ENCODE peak calls at places on chromosomes 1 and 21, in ten cellular contexts. M is endothelial cell of umbilical vein, X is Caco-2, F is right lobe of liver, S is HepG2, O is Peyer's patch, W is cardiac muscle cell, C is transverse colon, Q is epithelial cell of proximal tubule, Z is AG10803. G is an unnamed sample.

GRCh38 chr1:2499986-2500596 is 24.0 kb downstream of the PLCH2 start:
- DNase-seq in S (no peak), C (no peak), F (no peak), Q (no peak), W (no peak), O (no peak), X (no peak), Z (no peak), M (no peak), G (no peak)

GRCh38 chr1:62271932-62272728 is 47.1 kb downstream of the KANK4 start:
- DNase-seq in Z (peak; percentile 51), C (no peak), W (no peak), X (no peak), Q (no peak), O (no peak), M (no peak), F (no peak), S (no peak), G (no peak)

GRCh38 chr1:232142403-232143314 is 487.3 kb downstream of the SIPA1L2 start:
- DNase-seq in C (peak; percentile 37), S (no peak), X (no peak), M (peak; percentile 38), Q (peak; percentile 18), W (no peak), F (no peak), O (no peak), Z (peak; percentile 98), G (peak; percentile 94)

GRCh38 chr1:54229281-54229891 is 29.4 kb downstream of the MRPL37 start:
- DNase-seq in X (peak; percentile 67), C (no peak), W (no peak), F (no peak), M (peak; percentile 31), Q (no peak), S (peak; percentile 35), Z (peak; percentile 43), O (no peak), G (peak; percentile 67)

GRCh38 chr21:34670220-34670961 is 1.6 kb downstream of the CLIC6 start:
- DNase-seq in F (no peak), Q (no peak), O (no peak), S (no peak), Z (no peak), C (peak; percentile 29), W (peak; percentile 4), M (no peak), X (no peak), G (no peak)

GRCh38 chr21:37871121-37871862 is 45.0 kb downstream of the KCNJ6 start:
- DNase-seq in C (no peak), Q (no peak), M (no peak), X (no peak), O (no peak), Z (peak; percentile 88), F (no peak), W (no peak), S (no peak), G (peak; percentile 47)

GRCh38 chr1:61898658-61899057 is 156.4 kb downstream of the PATJ start:
- DNase-seq in C (no peak), O (no peak), Q (no peak), F (no peak), Z (no peak), X (no peak), M (no peak), W (no peak), S (no peak), G (no peak)

GRCh38 chr21:43304621-43305335 is 122.2 kb downstream of the SIK1 start:
- DNase-seq in S (no peak), O (no peak), C (no peak), X (no peak), W (no peak), M (no peak), Q (no peak), F (peak; percentile 50), Z (no peak), G (no peak)

GRCh38 chr1:96474985-96475743 is 246.4 kb upstream of the PTBP2 start:
- DNase-seq in S (no peak), Q (no peak), X (peak; percentile 31), M (no peak), C (no peak), O (no peak), F (no peak), Z (no peak), W (no peak), G (no peak)

GRCh38 chr1:30303387-30303786 is 420.0 kb downstream of the MATN1 start:
- DNase-seq in F (no peak), W (no peak), S (no peak), Z (no peak), M (no peak), O (no peak), Q (no peak), C (no peak), X (no peak), G (no peak)

GRCh38 chr21:45977396-45977795 is 4.2 kb upstream of the COL6A1 start:
- DNase-seq in F (peak; percentile 54), X (no peak), W (no peak), Z (no peak), S (no peak), Q (no peak), C (peak; percentile 24), M (no peak), O (peak; percentile 47), G (no peak)

GRCh38 chr21:46038871-46039397 is 57.4 kb downstream of the COL6A1 start:
- DNase-seq in X (no peak), W (no peak), O (no peak), M (peak; percentile 77), S (no peak), F (no peak), Z (peak; percentile 93), Q (no peak), C (no peak), G (peak; percentile 33)

GRCh38 chr1:52842643-52843310 is at the start of gene ZYG11A:
- DNase-seq in S (peak; percentile 14), W (peak; percentile 84), M (peak; percentile 81), Q (no peak), O (peak; percentile 71), X (peak; percentile 81), F (peak; percentile 82), C (peak; percentile 64), Z (peak; percentile 75), G (peak; percentile 73)

GRCh38 chr1:1181938-1182410 is 8.3 kb downstream of the TTLL10 start:
- DNase-seq in O (no peak), F (peak; percentile 52), Z (no peak), W (no peak), M (no peak), S (no peak), X (no peak), Q (no peak), C (peak; percentile 6), G (no peak)

GRCh38 chr1:238562376-238562775 is 671.7 kb upstream of the ZP4 start:
- DNase-seq in C (no peak), F (no peak), M (no peak), O (no peak), X (no peak), W (no peak), Z (peak; percentile 57), Q (no peak), S (no peak), G (peak; percentile 67)

GRCh38 chr21:38489283-38489677 is 9.0 kb downstream of the ERG start:
- DNase-seq in S (no peak), M (no peak), C (no peak), Q (no peak), W (no peak), F (no peak), X (no peak), O (no peak), Z (no peak), G (no peak)

GRCh38 chr1:230899845-230900251 is 31.5 kb upstream of the C1orf198 start:
- DNase-seq in M (no peak), X (peak; percentile 57), S (no peak), C (no peak), F (no peak), Z (peak; percentile 88), W (no peak), Q (no peak), O (no peak), G (peak; percentile 98)

DNA sequence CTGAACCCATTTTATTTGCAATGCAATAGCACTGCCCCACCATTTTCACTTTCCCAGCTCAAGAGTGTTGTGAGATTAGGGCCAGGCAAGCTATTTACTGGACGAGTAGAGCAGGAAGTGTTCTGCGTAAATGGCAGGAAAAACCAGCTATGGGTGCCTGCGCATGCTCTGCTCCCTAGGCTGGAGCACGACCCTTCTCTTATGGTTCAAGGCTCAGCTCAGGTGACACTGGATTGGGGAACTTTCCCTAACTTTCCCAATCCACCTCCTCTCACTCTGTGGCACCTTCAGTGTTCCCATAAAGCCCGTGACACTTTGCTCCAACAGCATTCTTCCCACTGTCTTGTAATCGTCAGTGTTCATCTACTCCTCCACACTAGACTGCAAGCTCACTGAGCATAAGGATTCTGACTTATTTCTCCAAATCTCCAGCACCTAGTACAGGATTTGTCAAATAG is 3.6 kb upstream of the MAN1A2 start:
- DNase-seq in Z (no peak), C (no peak), X (no peak), W (no peak), M (no peak), O (no peak), Q (no peak), S (no peak), F (no peak), G (no peak)
- H3K4me3 ChIP-seq in Z (no peak overlapping the region), C (no peak overlapping the region), X (no peak overlapping the region), W (no peak overlapping the region), M (no peak overlapping the region), O (no peak overlapping the region), Q (no peak overlapping the region), S (no peak overlapping the region), F (no peak overlapping the region), G (no peak overlapping the region)

GRCh38 chr1:211630236-211631081 is 45.0 kb downstream of the NEK2 start:
- DNase-seq in Z (no peak), F (no peak), Q (no peak), W (peak; percentile 70), O (no peak), M (no peak), C (no peak), X (no peak), S (peak; percentile 83), G (peak; percentile 30)
- TF ChIP-seq CTCF in Z (no peak), F (no peak), Q (no peak), W (peak; percentile 27), O (no peak), M (no peak), C (no peak), X (no peak), S (peak; percentile 70), G (no peak)

DNA sequence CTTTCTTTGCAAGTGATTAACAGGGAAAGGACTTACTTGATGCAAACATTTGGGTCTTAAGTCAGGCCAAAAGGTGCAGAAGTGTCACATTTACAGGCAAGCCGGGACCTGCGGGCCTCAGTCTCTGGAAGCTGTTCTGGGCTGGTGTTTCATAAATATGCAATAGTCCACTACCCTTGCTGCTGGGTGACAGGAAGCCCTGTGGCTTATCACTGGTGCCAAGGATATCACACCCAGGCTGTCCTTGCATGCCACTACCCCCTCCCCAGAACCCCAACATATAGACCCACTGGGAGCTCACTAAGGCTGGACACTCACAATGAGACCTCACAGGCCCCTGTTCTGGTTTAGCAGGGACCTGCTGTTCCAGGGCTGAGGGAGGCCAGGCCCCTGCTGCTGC is 3.4 kb upstream of the LEFTY2 start:
- DNase-seq in S (no peak), X (no peak), W (no peak), M (no peak), Q (no peak), C (no peak), Z (no peak), O (no peak), F (no peak), G (no peak)
- H3K4me3 ChIP-seq in S (no peak overlapping the region), X (no peak overlapping the region), W (no peak overlapping the region), M (no peak overlapping the region), Q (no peak overlapping the region), C (no peak overlapping the region), Z (no peak overlapping the region), O (no peak overlapping the region), F (no peak overlapping the region), G (no peak overlapping the region)

GRCh38 chr1:196059210-196059609 is 549.0 kb downstream of the KCNT2 start:
- DNase-seq in Z (no peak), Q (no peak), C (no peak), W (no peak), O (no peak), S (no peak), X (no peak), F (no peak), M (no peak), G (no peak)
- TF ChIP-seq CTCF in Z (no peak), Q (no peak), C (no peak), W (no peak), O (no peak), S (no peak), X (no peak), F (no peak), M (no peak), G (no peak)